ENCODE peak calls at places on chromosomes 3 and 15, in six cellular contexts. F is stimulated activated CD4-positive, alpha-beta T cell treated with anti-CD3 and anti-CD28 coated beads, Interleukin-2, amount 100 ng/mL, for 24 hours; S is M059J; R is stromal cell of bone marrow; H is activated CD4-positive, alpha-beta memory T cell treated with anti-CD3 and anti-CD28 coated beads, Interleukin-2, amount 10 ng/mL, durations not matched to agents 7 days and 5 days; Y is GM13977. A is an unnamed sample.

GRCh38 chr15:62119224-62119925 is 45.7 kb downstream of the C2CD4B start:
- DNase-seq in F (no peak), S (peak; percentile 94), R (peak; percentile 96), H (no peak), Y (no peak), A (no peak)

GRCh38 chr3:59425371-59425770 is 375.5 kb upstream of the CFAP20DC start:
- DNase-seq in F (no peak), S (peak; percentile 85), R (peak; percentile 51), H (no peak), Y (no peak), A (no peak)

GRCh38 chr3:170642882-170643601 is 57.2 kb upstream of the SLC7A14 start:
- DNase-seq in F (no peak), S (no peak), R (no peak), H (no peak), Y (no peak), A (no peak)

GRCh38 chr3:51802091-51802720 is 23.2 kb upstream of the IQCF6 start:
- DNase-seq in F (no peak), S (no peak), R (no peak), H (no peak), Y (no peak), A (no peak)

GRCh38 chr3:174498638-174499037 is 360.5 kb upstream of the NAALADL2 start:
- DNase-seq in F (no peak), S (no peak), R (no peak), H (no peak), Y (no peak), A (no peak)

GRCh38 chr3:194197981-194198695 is 62.2 kb downstream of the HES1 start:
- DNase-seq in F (no peak), S (no peak), R (no peak), H (no peak), Y (no peak), A (no peak)

GRCh38 chr3:161415506-161416231 is 44.4 kb upstream of the SPTSSB start:
- DNase-seq in F (no peak), S (peak; percentile 91), R (peak; percentile 95), H (no peak), Y (no peak), A (no peak)

GRCh38 chr3:69740103-69741021 is 1.1 kb downstream of the MITF start:
- DNase-seq in F (no peak), S (peak; percentile 32), R (no peak), H (no peak), Y (peak; percentile 12), A (peak; percentile 29)

GRCh38 chr3:13420051-13420816 is at the start of gene NUP210:
- DNase-seq in F (peak; percentile 68), S (no peak), R (no peak), H (peak; percentile 72), Y (peak; percentile 93), A (peak; percentile 91)

GRCh38 chr3:108103040-108103751 is 12.4 kb upstream of the CD47 start:
- DNase-seq in F (no peak), S (no peak), R (no peak), H (no peak), Y (no peak), A (no peak)

GRCh38 chr15:37106490-37107001 is 6.2 kb upstream of the MEIS2 start:
- DNase-seq in F (no peak), S (no peak), R (no peak), H (no peak), Y (peak; percentile 56), A (no peak)

GRCh38 chr3:57397175-57398026 is 104.9 kb upstream of the ASB14 start:
- DNase-seq in F (peak; percentile 52), S (peak; percentile 55), R (peak; percentile 14), H (peak; percentile 67), Y (peak; percentile 60), A (peak; percentile 60)

GRCh38 chr15:40755821-40756220 is 767 bp upstream of the RMDN3 start:
- DNase-seq in F (no peak), S (no peak), R (no peak), H (no peak), Y (no peak), A (no peak)

GRCh38 chr15:95930659-95931375 is 399.7 kb upstream of the NR2F2 start:
- DNase-seq in F (no peak), S (no peak), R (no peak), H (no peak), Y (no peak), A (no peak)

GRCh38 chr3:13261908-13262307 is 158.2 kb downstream of the NUP210 start:
- DNase-seq in F (no peak), S (no peak), R (no peak), H (no peak), Y (no peak), A (no peak)

GRCh38 chr15:58731756-58732535 is 17.6 kb downstream of the ADAM10 start:
- DNase-seq in F (no peak), S (peak; percentile 71), R (peak; percentile 54), H (no peak), Y (no peak), A (no peak)

GRCh38 chr15:88608607-88609181 is 12.4 kb upstream of the AEN start:
- DNase-seq in F (no peak), S (no peak), R (no peak), H (no peak), Y (no peak), A (no peak)

GRCh38 chr3:172222474-172223071 is 183.2 kb downstream of the FNDC3B start:
- DNase-seq in F (no peak), S (no peak), R (no peak), H (no peak), Y (no peak), A (no peak)

A was measured in GM13976.